ENCODE peak calls at places on chromosomes 6 and 20, in seven cellular contexts. One of them, this sample, is unnamed.

GRCh38 chr6:47919875-47920274 is 138.0 kb downstream of the OPN5 start:
- DNase-seq in T1000: no peak
- DNase-seq in SW 1271: no peak
- DNase-seq in fibroblast of lung: peak; percentile 1
- DNase-seq in AG20443: no peak
- DNase-seq in NCI-H510A: no peak
- DNase-seq in immature natural killer cell: no peak
- DNase-seq in this sample: no peak

GRCh38 chr20:25247100-25247665 is 702 bp upstream of the PYGB start:
- DNase-seq in T1000: no peak
- DNase-seq in immature natural killer cell: no peak
- DNase-seq in NCI-H510A: no peak
- DNase-seq in fibroblast of lung: peak; percentile 78
- DNase-seq in AG20443: peak; percentile 74
- DNase-seq in SW 1271: peak; percentile 53
- DNase-seq in this sample: no peak

GRCh38 chr6:117444600-117444999 is 18.9 kb upstream of the ROS1 start:
- DNase-seq in SW 1271: no peak
- DNase-seq in NCI-H510A: no peak
- DNase-seq in immature natural killer cell: no peak
- DNase-seq in T1000: no peak
- DNase-seq in AG20443: no peak
- DNase-seq in fibroblast of lung: peak; percentile 76
- DNase-seq in this sample: no peak

GRCh38 chr6:78578430-78578829 is 288.9 kb upstream of the IRAK1BP1 start:
- DNase-seq in AG20443: no peak
- DNase-seq in SW 1271: no peak
- DNase-seq in immature natural killer cell: no peak
- DNase-seq in T1000: no peak
- DNase-seq in fibroblast of lung: no peak
- DNase-seq in NCI-H510A: no peak
- DNase-seq in this sample: no peak

GRCh38 chr6:53928641-53929339 is 134.0 kb downstream of the LRRC1 start:
- DNase-seq in T1000: no peak
- DNase-seq in NCI-H510A: no peak
- DNase-seq in SW 1271: no peak
- DNase-seq in immature natural killer cell: no peak
- DNase-seq in AG20443: no peak
- DNase-seq in fibroblast of lung: no peak
- DNase-seq in this sample: no peak

GRCh38 chr6:203663-204062 is 88.6 kb upstream of the DUSP22 start:
- DNase-seq in NCI-H510A: no peak
- DNase-seq in T1000: no peak
- DNase-seq in AG20443: no peak
- DNase-seq in immature natural killer cell: no peak
- DNase-seq in fibroblast of lung: no peak
- DNase-seq in SW 1271: no peak
- DNase-seq in this sample: no peak

GRCh38 chr6:41093729-41094128 is 21.0 kb downstream of the NFYA start:
- DNase-seq in AG20443: no peak
- DNase-seq in NCI-H510A: no peak
- DNase-seq in SW 1271: no peak
- DNase-seq in immature natural killer cell: no peak
- DNase-seq in fibroblast of lung: no peak
- DNase-seq in T1000: no peak
- DNase-seq in this sample: no peak

GRCh38 chr6:103191391-103192093 is 1668.2 kb downstream of the HACE1 start:
- DNase-seq in SW 1271: no peak
- DNase-seq in NCI-H510A: no peak
- DNase-seq in T1000: no peak
- DNase-seq in AG20443: no peak
- DNase-seq in fibroblast of lung: no peak
- DNase-seq in immature natural killer cell: no peak
- DNase-seq in this sample: no peak

GRCh38 chr20:57165427-57166004 is 100.9 kb downstream of the BMP7 start:
- DNase-seq in T1000: no peak
- DNase-seq in NCI-H510A: no peak
- DNase-seq in AG20443: no peak
- DNase-seq in SW 1271: no peak
- DNase-seq in immature natural killer cell: no peak
- DNase-seq in fibroblast of lung: no peak
- DNase-seq in this sample: no peak

GRCh38 chr6:170232186-170233002 is 58.5 kb downstream of the DLL1 start:
- DNase-seq in T1000: no peak
- DNase-seq in AG20443: no peak
- DNase-seq in NCI-H510A: no peak
- DNase-seq in immature natural killer cell: no peak
- DNase-seq in fibroblast of lung: peak; percentile 34
- DNase-seq in SW 1271: no peak
- DNase-seq in this sample: no peak

GRCh38 chr6:23890543-23891227 is 235.3 kb upstream of the NRSN1 start:
- DNase-seq in NCI-H510A: no peak
- DNase-seq in SW 1271: no peak
- DNase-seq in fibroblast of lung: peak; percentile 8
- DNase-seq in AG20443: peak; percentile 16
- DNase-seq in immature natural killer cell: no peak
- DNase-seq in T1000: peak; percentile 10
- DNase-seq in this sample: no peak

GRCh38 chr20:7196481-7196880 is 429.0 kb downstream of the BMP2 start:
- DNase-seq in SW 1271: no peak
- DNase-seq in fibroblast of lung: no peak
- DNase-seq in NCI-H510A: no peak
- DNase-seq in immature natural killer cell: no peak
- DNase-seq in AG20443: no peak
- DNase-seq in T1000: no peak
- DNase-seq in this sample: no peak

GRCh38 chr20:14879020-14879697 is 541.7 kb upstream of the FLRT3 start:
- DNase-seq in SW 1271: no peak
- DNase-seq in AG20443: peak; percentile 50
- DNase-seq in NCI-H510A: no peak
- DNase-seq in fibroblast of lung: peak; percentile 70
- DNase-seq in T1000: no peak
- DNase-seq in immature natural killer cell: no peak
- DNase-seq in this sample: peak; percentile 5

GRCh38 chr20:5526516-5526915 is 209.8 kb upstream of the PROKR2 start:
- DNase-seq in NCI-H510A: no peak
- DNase-seq in AG20443: no peak
- DNase-seq in fibroblast of lung: no peak
- DNase-seq in SW 1271: no peak
- DNase-seq in T1000: no peak
- DNase-seq in immature natural killer cell: no peak
- DNase-seq in this sample: no peak

GRCh38 chr6:71420693-71421328 is 132.2 kb downstream of the OGFRL1 start:
- DNase-seq in immature natural killer cell: no peak
- DNase-seq in NCI-H510A: peak; percentile 79
- DNase-seq in fibroblast of lung: peak; percentile 96
- DNase-seq in SW 1271: peak; percentile 96
- DNase-seq in AG20443: peak; percentile 97
- DNase-seq in T1000: peak; percentile 88
- DNase-seq in this sample: peak; percentile 66

GRCh38 chr6:105573556-105573955 is 170.7 kb upstream of the PREP start:
- DNase-seq in immature natural killer cell: no peak
- DNase-seq in T1000: no peak
- DNase-seq in NCI-H510A: no peak
- DNase-seq in fibroblast of lung: no peak
- DNase-seq in AG20443: no peak
- DNase-seq in SW 1271: no peak
- DNase-seq in this sample: no peak

GRCh38 chr6:54921891-54922290 is 75.3 kb downstream of the FAM83B start:
- DNase-seq in immature natural killer cell: no peak
- DNase-seq in SW 1271: no peak
- DNase-seq in T1000: no peak
- DNase-seq in AG20443: no peak
- DNase-seq in NCI-H510A: no peak
- DNase-seq in fibroblast of lung: no peak
- DNase-seq in this sample: no peak

GRCh38 chr20:4513720-4514119 is 208.0 kb upstream of the PRND start:
- DNase-seq in T1000: no peak
- DNase-seq in fibroblast of lung: peak; percentile 73
- DNase-seq in SW 1271: no peak
- DNase-seq in AG20443: no peak
- DNase-seq in NCI-H510A: no peak
- DNase-seq in immature natural killer cell: no peak
- DNase-seq in this sample: peak; percentile 75

GRCh38 chr20:17171750-17172149 is 55.1 kb upstream of the PCSK2 start:
- DNase-seq in SW 1271: no peak
- DNase-seq in AG20443: no peak
- DNase-seq in NCI-H510A: no peak
- DNase-seq in immature natural killer cell: no peak
- DNase-seq in fibroblast of lung: no peak
- DNase-seq in T1000: no peak
- DNase-seq in this sample: no peak

GRCh38 chr6:88573971-88574370 is 389.4 kb downstream of the RNGTT start:
- DNase-seq in immature natural killer cell: no peak
- DNase-seq in T1000: no peak
- DNase-seq in AG20443: no peak
- DNase-seq in fibroblast of lung: no peak
- DNase-seq in NCI-H510A: no peak
- DNase-seq in SW 1271: no peak
- DNase-seq in this sample: no peak

GRCh38 chr6:12718025-12718424 is 1.5 kb downstream of the PHACTR1 start:
- DNase-seq in SW 1271: no peak
- DNase-seq in AG20443: peak; percentile 70
- DNase-seq in T1000: no peak
- DNase-seq in immature natural killer cell: no peak
- DNase-seq in fibroblast of lung: no peak
- DNase-seq in NCI-H510A: no peak
- DNase-seq in this sample: no peak

GRCh38 chr20:61896058-61896961 is 169.4 kb downstream of the TAF4 start:
- DNase-seq in immature natural killer cell: peak; percentile 14
- DNase-seq in AG20443: peak; percentile 91
- DNase-seq in SW 1271: no peak
- DNase-seq in T1000: no peak
- DNase-seq in NCI-H510A: peak; percentile 1
- DNase-seq in fibroblast of lung: peak; percentile 43
- DNase-seq in this sample: no peak